ENCODE peak calls at places on chromosomes 7 and 10, in four cellular contexts. J, C, T and L are unnamed samples.

GRCh38 chr7:28759373-28760013 is 198.6 kb downstream of the TRIL start:
- DNase-seq in J (no peak), C (no peak), T (no peak), L (no peak)

GRCh38 chr7:77393261-77393660 is 22.9 kb downstream of the GSAP start:
- DNase-seq in J (no peak), C (no peak), T (no peak), L (no peak)

GRCh38 chr10:36358736-36359135 is 716.6 kb upstream of the FZD8 start:
- DNase-seq in J (no peak), C (no peak), T (no peak), L (no peak)

GRCh38 chr7:158609313-158609974 is 21.8 kb upstream of the PTPRN2 start:
- DNase-seq in J (no peak), C (no peak), T (no peak), L (no peak)

GRCh38 chr7:120274482-120274881 is 1.5 kb downstream of the KCND2 start:
- DNase-seq in J (no peak), C (no peak), T (no peak), L (no peak)

GRCh38 chr7:46208635-46209525 is 287.8 kb upstream of the IGFBP3 start:
- DNase-seq in J (no peak), C (no peak), T (no peak), L (no peak)

GRCh38 chr10:70167246-70167645 is 3.1 kb downstream of the SAR1A start:
- DNase-seq in J (no peak), C (no peak), T (no peak), L (no peak)

GRCh38 chr7:92448185-92448747 is 984 bp downstream of the GATAD1 start:
- DNase-seq in J (no peak), C (peak), T (peak), L (peak)

GRCh38 chr10:73209705-73210104 is 37.4 kb downstream of the DNAJC9 start:
- DNase-seq in J (no peak), C (no peak), T (no peak), L (no peak)

GRCh38 chr10:58414270-58415041 is 29.2 kb downstream of the TFAM start:
- DNase-seq in J (no peak), C (peak), T (no peak), L (peak)

GRCh38 chr7:114930107-114930521 is 8.2 kb downstream of the MDFIC start:
- DNase-seq in J (no peak), C (no peak), T (no peak), L (no peak)

GRCh38 chr10:63720072-63720537 is 198.9 kb downstream of the REEP3 start:
- DNase-seq in J (peak), C (no peak), T (peak), L (peak)

GRCh38 chr7:115721293-115721920 is 309.2 kb downstream of the TFEC start:
- DNase-seq in J (no peak), C (no peak), T (no peak), L (no peak)

DNA sequence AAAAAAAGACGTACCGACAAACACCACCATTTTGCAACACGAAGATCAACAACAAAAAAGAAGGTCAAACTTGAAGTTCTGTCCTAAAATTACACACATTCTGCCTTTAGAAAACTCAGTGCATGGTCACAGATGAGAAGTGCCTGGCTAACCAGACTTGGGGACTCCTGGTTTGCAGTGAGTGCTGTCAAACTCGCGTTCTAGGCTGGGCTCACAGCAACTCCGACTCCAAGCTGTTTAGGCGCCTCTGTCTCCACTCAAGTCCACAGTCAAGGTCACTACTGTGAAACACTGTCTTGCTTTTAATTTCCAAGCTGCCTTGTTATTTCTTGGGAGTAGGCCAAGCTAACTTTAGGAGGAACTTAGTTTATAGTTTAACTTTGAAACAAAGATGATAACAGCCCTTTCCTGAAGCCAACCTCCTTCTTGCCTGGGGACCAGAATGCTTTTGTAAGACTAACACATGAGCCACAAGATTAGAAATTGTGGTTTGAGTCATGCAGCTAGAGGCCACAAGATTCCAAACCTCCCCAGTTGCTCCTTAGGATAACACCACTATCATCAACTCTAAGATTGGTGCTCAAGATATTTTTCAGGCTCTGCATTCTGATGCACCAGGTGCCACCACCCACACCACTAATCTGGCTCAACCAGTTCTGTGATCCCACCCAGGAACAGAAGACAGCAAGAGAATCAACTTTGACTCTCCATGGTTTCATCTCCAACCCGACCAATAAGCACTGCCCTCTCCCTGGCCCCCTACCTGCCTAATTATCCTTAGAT is 1.1 kb upstream of the DNAAF5 start:
- DNase-seq in J (no peak), C (no peak), T (peak), L (no peak)
- TF ChIP-seq HMGXB4 in J (no peak), C (no peak), T (no peak), L (no peak)

GRCh38 chr10:129968937-129969527 is 5.0 kb upstream of the EBF3 start:
- DNase-seq in J (peak), C (peak), T (no peak), L (peak)
- TF ChIP-seq HMGXB4 in J (no peak), C (no peak), T (no peak), L (no peak)

DNA sequence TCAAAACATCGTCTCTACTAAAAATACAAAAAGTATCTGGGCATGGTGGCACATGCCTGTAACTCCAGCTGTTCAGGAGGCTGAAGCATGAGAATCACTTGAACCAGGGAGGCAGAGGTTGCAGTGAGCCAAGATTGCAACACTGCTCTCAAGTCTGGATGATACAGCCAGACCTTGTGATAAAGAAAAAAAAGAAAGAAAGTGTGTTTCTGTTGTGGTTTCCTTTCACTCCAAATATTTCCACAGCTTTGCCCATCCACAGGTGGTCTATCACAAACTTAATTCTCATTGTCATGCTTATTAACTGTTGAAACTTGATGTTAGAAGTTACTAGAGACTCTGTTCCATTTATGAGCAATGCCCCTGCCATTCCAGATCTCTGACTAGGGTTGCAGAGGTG is 316.0 kb upstream of the SEMA3C start:
- DNase-seq in J (no peak), C (no peak), T (no peak), L (no peak)
- TF ChIP-seq HMGXB4 in J (no peak), C (no peak), T (no peak), L (no peak)

GRCh38 chr10:118276727-118277126 is 65.4 kb downstream of the FAM204A start:
- DNase-seq in J (no peak), C (no peak), T (no peak), L (no peak)
- TF ChIP-seq HMGXB4 in J (no peak), C (no peak), T (no peak), L (no peak)

GRCh38 chr10:130218181-130218641 is 82.0 kb downstream of the GLRX3 start:
- DNase-seq in J (no peak), C (no peak), T (no peak), L (no peak)
- TF ChIP-seq HMGXB4 in J (no peak), C (no peak), T (no peak), L (no peak)

GRCh38 chr10:95275726-95276366 is 15.0 kb downstream of the PDLIM1 start:
- DNase-seq in J (no peak), C (no peak), T (no peak), L (no peak)
- TF ChIP-seq HMGXB4 in J (no peak), C (no peak), T (no peak), L (no peak)

GRCh38 chr10:3399756-3400155 is 227.2 kb upstream of the PITRM1 start:
- DNase-seq in J (no peak), C (no peak), T (no peak), L (no peak)

GRCh38 chr10:3400368-3400767 is 227.8 kb upstream of the PITRM1 start:
- DNase-seq in J (no peak), C (no peak), T (no peak), L (no peak)

GRCh38 chr10:3401491-3401938 is 228.9 kb upstream of the PITRM1 start:
- DNase-seq in J (no peak), C (no peak), T (no peak), L (no peak)

GRCh38 chr10:3404381-3404780 is 231.8 kb upstream of the PITRM1 start:
- DNase-seq in J (no peak), C (no peak), T (no peak), L (no peak)

DNA sequence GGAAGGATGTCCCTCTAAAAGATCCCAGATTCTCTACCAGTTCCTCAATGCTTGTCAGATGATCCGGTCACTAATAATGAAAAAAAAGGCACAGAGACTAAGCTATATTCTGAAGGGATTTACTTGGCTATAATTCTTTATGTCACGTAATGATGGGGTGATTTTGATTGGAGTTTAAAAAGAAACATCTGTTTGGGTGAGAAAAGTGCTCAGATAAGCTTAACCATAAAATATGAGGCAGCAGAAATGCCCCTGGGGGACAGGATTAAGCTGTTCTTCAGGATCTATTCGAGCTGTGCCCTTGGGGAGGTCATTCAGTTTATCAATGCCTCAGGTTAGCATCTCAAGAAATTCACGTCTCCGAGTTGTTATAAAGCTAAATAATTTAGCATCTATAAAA is 229.8 kb upstream of the PITRM1 start:
- DNase-seq in J (no peak), C (no peak), T (no peak), L (no peak)
- TF ChIP-seq HMGXB4 in J (no peak), C (no peak), T (no peak), L (no peak)

GRCh38 chr10:123530166-123530870 is 135.8 kb upstream of the GPR26 start:
- DNase-seq in J (peak), C (no peak), T (no peak), L (no peak)
- TF ChIP-seq HMGXB4 in J (no peak), C (no peak), T (no peak), L (no peak)

GRCh38 chr7:139694389-139694676 is 83.5 kb downstream of the HIPK2 start:
- DNase-seq in J (no peak), C (no peak), T (no peak), L (no peak)
- TF ChIP-seq HMGXB4 in J (no peak), C (no peak), T (no peak), L (no peak)